ENCODE peak calls at places on chromosomes 16 and 17, in eight cellular contexts. One of them, this sample, is unnamed.
A peak's percentile ranks its signal among the peaks of the same experiment; 100 is the strongest.

GRCh38 chr16:78925071-78925714 is 675.3 kb downstream of the MAF start:
- DNase-seq in endothelial cell of umbilical vein: no peak
- DNase-seq in body of pancreas: peak; percentile 13
- DNase-seq in pancreas: no peak
- DNase-seq in progenitor cell of endocrine pancreas: no peak
- DNase-seq in mucosa of descending colon: no peak
- DNase-seq in RWPE1: peak; percentile 8
- DNase-seq in GM10248: no peak
- DNase-seq in this sample: no peak

GRCh38 chr17:2929881-2930533 is 133.4 kb downstream of the OR1D5 start:
- DNase-seq in endothelial cell of umbilical vein: peak; percentile 17
- DNase-seq in body of pancreas: peak; percentile 65
- DNase-seq in pancreas: peak; percentile 70
- DNase-seq in progenitor cell of endocrine pancreas: peak; percentile 58
- DNase-seq in mucosa of descending colon: peak; percentile 64
- DNase-seq in RWPE1: peak; percentile 53
- DNase-seq in GM10248: peak; percentile 67
- DNase-seq in this sample: no peak

GRCh38 chr17:80891096-80892018 is 100.3 kb upstream of the CHMP6 start:
- DNase-seq in endothelial cell of umbilical vein: peak; percentile 74
- DNase-seq in body of pancreas: no peak
- DNase-seq in pancreas: peak; percentile 5
- DNase-seq in progenitor cell of endocrine pancreas: no peak
- DNase-seq in mucosa of descending colon: peak; percentile 63
- DNase-seq in RWPE1: peak; percentile 73
- DNase-seq in GM10248: peak; percentile 72
- DNase-seq in this sample: no peak

GRCh38 chr17:9854255-9854654 is 28.5 kb downstream of the GLP2R start:
- DNase-seq in endothelial cell of umbilical vein: no peak
- DNase-seq in body of pancreas: no peak
- DNase-seq in pancreas: no peak
- DNase-seq in progenitor cell of endocrine pancreas: no peak
- DNase-seq in mucosa of descending colon: no peak
- DNase-seq in RWPE1: no peak
- DNase-seq in GM10248: no peak
- DNase-seq in this sample: no peak

GRCh38 chr17:13520899-13521572 is 80.7 kb downstream of the HS3ST3A1 start:
- DNase-seq in endothelial cell of umbilical vein: no peak
- DNase-seq in body of pancreas: no peak
- DNase-seq in pancreas: no peak
- DNase-seq in progenitor cell of endocrine pancreas: no peak
- DNase-seq in mucosa of descending colon: no peak
- DNase-seq in RWPE1: no peak
- DNase-seq in GM10248: no peak
- DNase-seq in this sample: no peak

GRCh38 chr17:45127583-45128300 is 4.6 kb downstream of the PLCD3 start:
- DNase-seq in endothelial cell of umbilical vein: peak; percentile 73
- DNase-seq in body of pancreas: peak; percentile 74
- DNase-seq in pancreas: peak; percentile 67
- DNase-seq in progenitor cell of endocrine pancreas: no peak
- DNase-seq in mucosa of descending colon: peak; percentile 90
- DNase-seq in RWPE1: no peak
- DNase-seq in GM10248: no peak
- DNase-seq in this sample: no peak

GRCh38 chr16:86734559-86735480 is 156.5 kb downstream of the FOXL1 start:
- DNase-seq in endothelial cell of umbilical vein: peak; percentile 62
- DNase-seq in body of pancreas: no peak
- DNase-seq in pancreas: no peak
- DNase-seq in progenitor cell of endocrine pancreas: no peak
- DNase-seq in mucosa of descending colon: no peak
- DNase-seq in RWPE1: no peak
- DNase-seq in GM10248: no peak
- DNase-seq in this sample: no peak

GRCh38 chr17:55830699-55831098 is 79.8 kb downstream of the PCTP start:
- DNase-seq in endothelial cell of umbilical vein: no peak
- DNase-seq in body of pancreas: no peak
- DNase-seq in pancreas: no peak
- DNase-seq in progenitor cell of endocrine pancreas: no peak
- DNase-seq in mucosa of descending colon: no peak
- DNase-seq in RWPE1: no peak
- DNase-seq in GM10248: no peak
- DNase-seq in this sample: no peak

GRCh38 chr16:30874821-30875717 is 18.8 kb downstream of the BCL7C start:
- DNase-seq in endothelial cell of umbilical vein: peak; percentile 91
- DNase-seq in body of pancreas: peak; percentile 88
- DNase-seq in pancreas: peak; percentile 87
- DNase-seq in progenitor cell of endocrine pancreas: peak; percentile 83
- DNase-seq in mucosa of descending colon: peak; percentile 96
- DNase-seq in RWPE1: peak; percentile 79
- DNase-seq in GM10248: peak; percentile 89
- DNase-seq in this sample: peak; percentile 88

GRCh38 chr17:78710607-78711006 is 71.5 kb downstream of the CYTH1 start:
- DNase-seq in endothelial cell of umbilical vein: no peak
- DNase-seq in body of pancreas: no peak
- DNase-seq in pancreas: no peak
- DNase-seq in progenitor cell of endocrine pancreas: no peak
- DNase-seq in mucosa of descending colon: no peak
- DNase-seq in RWPE1: no peak
- DNase-seq in GM10248: no peak
- DNase-seq in this sample: no peak

GRCh38 chr17:16363749-16364536 is 10.7 kb upstream of the CENPV start:
- DNase-seq in endothelial cell of umbilical vein: peak; percentile 70
- DNase-seq in body of pancreas: peak; percentile 75
- DNase-seq in pancreas: peak; percentile 66
- DNase-seq in progenitor cell of endocrine pancreas: peak; percentile 63
- DNase-seq in mucosa of descending colon: no peak
- DNase-seq in RWPE1: peak; percentile 64
- DNase-seq in GM10248: peak; percentile 77
- DNase-seq in this sample: peak; percentile 34

GRCh38 chr16:35798885-35799426 is 2339.5 kb downstream of the TP53TG3F start:
- DNase-seq in endothelial cell of umbilical vein: no peak
- DNase-seq in body of pancreas: no peak
- DNase-seq in pancreas: no peak
- DNase-seq in progenitor cell of endocrine pancreas: no peak
- DNase-seq in mucosa of descending colon: no peak
- DNase-seq in RWPE1: no peak
- DNase-seq in GM10248: no peak
- DNase-seq in this sample: no peak

GRCh38 chr16:57727610-57728009 is 8.0 kb upstream of the KATNB1 start:
- DNase-seq in endothelial cell of umbilical vein: no peak
- DNase-seq in body of pancreas: no peak
- DNase-seq in pancreas: no peak
- DNase-seq in progenitor cell of endocrine pancreas: no peak
- DNase-seq in mucosa of descending colon: no peak
- DNase-seq in RWPE1: no peak
- DNase-seq in GM10248: no peak
- DNase-seq in this sample: no peak
- TF ChIP-seq CTCF in endothelial cell of umbilical vein: no peak
- TF ChIP-seq CTCF in body of pancreas: no peak
- TF ChIP-seq CTCF in pancreas: no peak
- TF ChIP-seq CTCF in progenitor cell of endocrine pancreas: no peak
- TF ChIP-seq CTCF in mucosa of descending colon: no peak
- TF ChIP-seq CTCF in RWPE1: no peak
- TF ChIP-seq CTCF in GM10248: no peak
- TF ChIP-seq CTCF in this sample: peak; percentile 17

GRCh38 chr17:27535178-27535928 is 79.1 kb downstream of the KSR1 start:
- DNase-seq in endothelial cell of umbilical vein: peak; percentile 30
- DNase-seq in body of pancreas: no peak
- DNase-seq in pancreas: no peak
- DNase-seq in progenitor cell of endocrine pancreas: no peak
- DNase-seq in mucosa of descending colon: no peak
- DNase-seq in RWPE1: no peak
- DNase-seq in GM10248: no peak
- DNase-seq in this sample: no peak

GRCh38 chr17:27533068-27533397 is 76.8 kb downstream of the KSR1 start:
- DNase-seq in endothelial cell of umbilical vein: no peak
- DNase-seq in body of pancreas: no peak
- DNase-seq in pancreas: no peak
- DNase-seq in progenitor cell of endocrine pancreas: no peak
- DNase-seq in mucosa of descending colon: no peak
- DNase-seq in RWPE1: no peak
- DNase-seq in GM10248: no peak
- DNase-seq in this sample: no peak

GRCh38 chr17:27535975-27536374 is 79.7 kb downstream of the KSR1 start:
- DNase-seq in endothelial cell of umbilical vein: peak; percentile 40
- DNase-seq in body of pancreas: no peak
- DNase-seq in pancreas: no peak
- DNase-seq in progenitor cell of endocrine pancreas: no peak
- DNase-seq in mucosa of descending colon: no peak
- DNase-seq in RWPE1: no peak
- DNase-seq in GM10248: no peak
- DNase-seq in this sample: no peak

GRCh38 chr17:27532269-27533067 is 76.2 kb downstream of the KSR1 start:
- DNase-seq in endothelial cell of umbilical vein: no peak
- DNase-seq in body of pancreas: peak; percentile 82
- DNase-seq in pancreas: peak; percentile 66
- DNase-seq in progenitor cell of endocrine pancreas: no peak
- DNase-seq in mucosa of descending colon: peak; percentile 53
- DNase-seq in RWPE1: no peak
- DNase-seq in GM10248: no peak
- DNase-seq in this sample: no peak

DNA sequence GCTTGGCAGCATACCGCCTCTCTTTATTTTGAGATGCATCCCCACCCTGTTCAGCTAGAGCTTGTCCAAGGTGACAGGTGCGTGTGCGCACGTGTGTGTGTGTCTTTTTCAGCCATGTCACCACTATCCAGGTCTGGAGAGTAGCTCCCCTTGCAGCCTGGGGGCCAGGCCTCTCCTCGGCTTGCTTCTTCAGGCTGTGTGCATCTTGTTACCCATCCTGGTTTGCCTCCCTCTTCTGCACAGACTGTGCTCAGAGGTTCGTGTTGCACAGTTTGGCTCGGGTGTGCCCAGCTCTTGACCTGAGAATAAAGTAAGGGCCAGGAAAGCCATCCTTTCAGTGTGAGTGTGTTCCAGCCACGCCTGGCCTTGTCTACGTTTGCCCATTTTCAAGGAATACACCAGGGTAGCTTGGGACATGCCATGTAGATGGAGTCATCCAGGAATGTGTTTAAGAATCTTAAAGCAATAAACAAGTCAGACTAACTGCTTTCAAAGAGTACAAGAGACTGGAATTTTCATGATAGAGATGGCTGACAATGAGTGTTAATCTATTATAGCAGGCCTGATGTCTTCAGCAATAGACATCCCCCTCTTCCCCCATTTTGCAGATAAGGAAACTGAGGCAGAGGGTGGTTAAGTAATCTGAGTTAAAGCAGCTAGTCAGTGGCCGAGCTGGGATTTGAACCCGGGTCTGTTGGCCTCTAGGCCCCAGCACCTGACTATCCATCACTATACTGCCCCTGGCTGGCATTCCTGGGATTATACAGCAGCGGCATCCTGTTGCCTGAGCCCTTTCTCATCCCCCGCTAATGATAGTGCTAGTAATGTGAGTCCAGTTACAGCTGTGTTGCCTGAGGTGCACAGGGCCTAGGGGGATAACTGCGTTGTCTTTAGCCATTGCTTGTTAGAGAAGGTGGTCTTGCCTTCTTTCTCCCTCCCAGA is 77.9 kb downstream of the KSR1 start:
- DNase-seq in endothelial cell of umbilical vein: peak; percentile 52
- DNase-seq in body of pancreas: no peak
- DNase-seq in pancreas: no peak
- DNase-seq in progenitor cell of endocrine pancreas: no peak
- DNase-seq in mucosa of descending colon: no peak
- DNase-seq in RWPE1: peak; percentile 60
- DNase-seq in GM10248: no peak
- DNase-seq in this sample: no peak
- TF ChIP-seq CTCF in endothelial cell of umbilical vein: no peak
- TF ChIP-seq CTCF in body of pancreas: no peak
- TF ChIP-seq CTCF in pancreas: no peak
- TF ChIP-seq CTCF in progenitor cell of endocrine pancreas: no peak
- TF ChIP-seq CTCF in mucosa of descending colon: no peak
- TF ChIP-seq CTCF in RWPE1: no peak
- TF ChIP-seq CTCF in GM10248: no peak
- TF ChIP-seq CTCF in this sample: no peak

GRCh38 chr17:83200746-83201145 is 121.3 kb downstream of the METRNL start:
- DNase-seq in endothelial cell of umbilical vein: no peak
- DNase-seq in body of pancreas: no peak
- DNase-seq in pancreas: no peak
- DNase-seq in progenitor cell of endocrine pancreas: no peak
- DNase-seq in mucosa of descending colon: peak; percentile 53
- DNase-seq in RWPE1: no peak
- DNase-seq in GM10248: no peak
- DNase-seq in this sample: no peak

GRCh38 chr17:83198366-83199341 is 119.2 kb downstream of the METRNL start:
- DNase-seq in endothelial cell of umbilical vein: no peak
- DNase-seq in body of pancreas: peak; percentile 10
- DNase-seq in pancreas: no peak
- DNase-seq in progenitor cell of endocrine pancreas: no peak
- DNase-seq in mucosa of descending colon: peak; percentile 51
- DNase-seq in RWPE1: no peak
- DNase-seq in GM10248: no peak
- DNase-seq in this sample: no peak

GRCh38 chr17:83201206-83202001 is 122.0 kb downstream of the METRNL start:
- DNase-seq in endothelial cell of umbilical vein: no peak
- DNase-seq in body of pancreas: no peak
- DNase-seq in pancreas: no peak
- DNase-seq in progenitor cell of endocrine pancreas: no peak
- DNase-seq in mucosa of descending colon: peak; percentile 43
- DNase-seq in RWPE1: no peak
- DNase-seq in GM10248: no peak
- DNase-seq in this sample: no peak

GRCh38 chr17:83199500-83200201 is 120.2 kb downstream of the METRNL start:
- DNase-seq in endothelial cell of umbilical vein: no peak
- DNase-seq in body of pancreas: peak; percentile 14
- DNase-seq in pancreas: no peak
- DNase-seq in progenitor cell of endocrine pancreas: no peak
- DNase-seq in mucosa of descending colon: peak; percentile 80
- DNase-seq in RWPE1: no peak
- DNase-seq in GM10248: no peak
- DNase-seq in this sample: no peak

GRCh38 chr17:83200231-83200699 is 120.9 kb downstream of the METRNL start:
- DNase-seq in endothelial cell of umbilical vein: no peak
- DNase-seq in body of pancreas: peak; percentile 61
- DNase-seq in pancreas: peak; percentile 62
- DNase-seq in progenitor cell of endocrine pancreas: no peak
- DNase-seq in mucosa of descending colon: peak; percentile 77
- DNase-seq in RWPE1: no peak
- DNase-seq in GM10248: no peak
- DNase-seq in this sample: no peak
- TF ChIP-seq CTCF in endothelial cell of umbilical vein: no peak
- TF ChIP-seq CTCF in body of pancreas: no peak
- TF ChIP-seq CTCF in pancreas: no peak
- TF ChIP-seq CTCF in progenitor cell of endocrine pancreas: no peak
- TF ChIP-seq CTCF in mucosa of descending colon: no peak
- TF ChIP-seq CTCF in RWPE1: no peak
- TF ChIP-seq CTCF in GM10248: no peak
- TF ChIP-seq CTCF in this sample: no peak

DNA sequence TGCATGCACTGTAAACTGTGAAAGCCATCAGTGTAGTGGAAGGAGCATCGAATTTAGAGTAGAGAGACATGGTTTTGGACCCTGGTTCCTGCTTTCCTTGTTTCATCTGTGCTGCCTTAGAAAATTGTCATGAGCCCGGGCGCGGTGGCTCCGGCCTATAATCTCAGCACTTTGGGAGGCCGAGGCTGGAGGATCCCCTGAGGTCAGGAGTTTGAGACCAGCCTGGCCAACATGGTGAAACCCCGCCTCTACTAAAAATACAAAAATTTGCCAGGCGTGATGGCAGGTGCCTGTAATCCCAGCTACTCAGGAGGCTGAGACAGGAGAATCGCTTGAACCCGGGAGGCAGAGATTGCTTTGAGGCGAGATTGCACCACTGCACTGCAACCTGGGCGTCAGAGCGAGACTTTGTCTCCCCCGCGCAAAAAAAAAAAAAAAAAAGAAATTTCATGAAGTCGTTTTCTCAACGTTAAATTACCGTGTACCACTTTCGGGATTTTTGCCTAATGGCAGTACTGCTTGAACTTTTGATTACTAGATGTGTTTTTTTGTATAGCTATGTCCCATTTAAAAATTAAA is 912 bp downstream of the COQ7 start:
- DNase-seq in endothelial cell of umbilical vein: no peak
- DNase-seq in body of pancreas: no peak
- DNase-seq in pancreas: no peak
- DNase-seq in progenitor cell of endocrine pancreas: no peak
- DNase-seq in mucosa of descending colon: peak; percentile 54
- DNase-seq in RWPE1: no peak
- DNase-seq in GM10248: no peak
- DNase-seq in this sample: no peak
- TF ChIP-seq CTCF in endothelial cell of umbilical vein: no peak
- TF ChIP-seq CTCF in body of pancreas: no peak
- TF ChIP-seq CTCF in pancreas: no peak
- TF ChIP-seq CTCF in progenitor cell of endocrine pancreas: no peak
- TF ChIP-seq CTCF in mucosa of descending colon: no peak
- TF ChIP-seq CTCF in RWPE1: no peak
- TF ChIP-seq CTCF in GM10248: no peak
- TF ChIP-seq CTCF in this sample: no peak

This sample was measured in mesothelial cell of epicardium.